ENCODE peak calls at places on chromosomes 11 and 22, in five cellular contexts. Y, E, M, W and O are unnamed samples.

GRCh38 chr11:119099707-119100106 is 1.9 kb downstream of the DPAGT1 start:
- DNase-seq in Y (no peak), W (no peak), M (no peak), E (no peak), O (no peak)

GRCh38 chr11:67401495-67402191 is at the start of gene PPP1CA:
- DNase-seq in E (peak; percentile 75), M (peak; percentile 100), W (no peak), Y (peak; percentile 90), O (peak; percentile 99)

GRCh38 chr11:94926698-94927237 is 46.6 kb downstream of the CWC15 start:
- DNase-seq in Y (no peak), W (no peak), E (no peak), M (peak; percentile 41), O (no peak)

GRCh38 chr22:49454726-49455125 is 372.9 kb downstream of the BRD1 start:
- DNase-seq in E (no peak), W (no peak), M (no peak), Y (no peak), O (no peak)

GRCh38 chr11:80424012-80424695 is 983.3 kb upstream of the TENM4 start:
- DNase-seq in M (no peak), Y (no peak), E (no peak), W (peak; percentile 9), O (no peak)

GRCh38 chr11:34667810-34668582 is 47.1 kb downstream of the EHF start:
- DNase-seq in E (peak; percentile 96), W (no peak), Y (no peak), M (no peak), O (no peak)

GRCh38 chr22:48396091-48396784 is 1431.4 kb downstream of the BRD1 start:
- DNase-seq in W (no peak), Y (no peak), E (no peak), M (no peak), O (no peak)

GRCh38 chr22:44317886-44318637 is 5.3 kb upstream of the SHISAL1 start:
- DNase-seq in Y (no peak), M (no peak), W (no peak), E (no peak), O (no peak)

GRCh38 chr11:110738641-110739040 is 26.4 kb upstream of the ARHGAP20 start:
- DNase-seq in E (no peak), Y (no peak), M (no peak), W (no peak), O (no peak)

GRCh38 chr22:29121124-29121523 is 48.3 kb downstream of the KREMEN1 start:
- DNase-seq in E (no peak), Y (no peak), W (no peak), M (no peak), O (no peak)

GRCh38 chr11:86237267-86237804 is 7.2 kb upstream of the EED start:
- DNase-seq in M (no peak), E (no peak), Y (peak; percentile 76), W (no peak), O (no peak)

GRCh38 chr11:279040-279965 is 1.1 kb downstream of the NLRP6 start:
- DNase-seq in Y (no peak), E (no peak), M (peak; percentile 54), W (no peak), O (no peak)

GRCh38 chr11:87597696-87598095 is 560.0 kb downstream of the TMEM135 start:
- DNase-seq in Y (no peak), M (no peak), E (no peak), W (no peak), O (no peak)

GRCh38 chr11:44607324-44607962 is 42.0 kb downstream of the CD82 start:
- DNase-seq in W (no peak), Y (peak; percentile 29), M (no peak), E (no peak), O (no peak)

GRCh38 chr22:37607010-37607911 is 1.4 kb upstream of the GGA1 start:
- DNase-seq in W (peak; percentile 49), Y (peak; percentile 87), M (peak; percentile 87), E (peak; percentile 77), O (peak; percentile 88)

GRCh38 chr11:132463941-132464340 is 1068.4 kb downstream of the OPCML start:
- DNase-seq in E (no peak), M (no peak), Y (no peak), W (no peak), O (no peak)

GRCh38 chr11:11403763-11404725 is 51.0 kb upstream of the CSNK2A3 start:
- DNase-seq in E (no peak), W (no peak), Y (no peak), M (no peak), O (no peak)

GRCh38 chr22:36386351-36386899 is 1.3 kb downstream of the MYH9 start:
- DNase-seq in W (peak; percentile 63), M (no peak), Y (peak; percentile 50), E (no peak), O (no peak)

GRCh38 chr11:3368199-3368598 is 10.7 kb downstream of the ZNF195 start:
- DNase-seq in M (no peak), W (no peak), Y (no peak), E (no peak), O (no peak)

GRCh38 chr11:86274503-86274902 is 27.5 kb upstream of the HIKESHI start:
- DNase-seq in Y (peak; percentile 27), E (peak; percentile 5), M (peak; percentile 7), W (no peak), O (peak; percentile 16)

GRCh38 chr11:18590573-18590972 is 2.0 kb upstream of the UEVLD start:
- DNase-seq in E (no peak), Y (no peak), W (no peak), M (no peak), O (no peak)

GRCh38 chr22:40479126-40479800 is 108.9 kb downstream of the SGSM3 start:
- DNase-seq in Y (no peak), E (no peak), W (no peak), M (no peak), O (no peak)

GRCh38 chr22:40482886-40483285 is 112.5 kb downstream of the SGSM3 start:
- DNase-seq in Y (no peak), E (no peak), W (no peak), M (no peak), O (no peak)

GRCh38 chr22:40479887-40480538 is 109.6 kb downstream of the SGSM3 start:
- DNase-seq in W (no peak), M (no peak), E (no peak), Y (no peak), O (no peak)

GRCh38 chr22:40482391-40482790 is 112.0 kb downstream of the SGSM3 start:
- DNase-seq in Y (no peak), E (no peak), W (no peak), M (no peak), O (no peak)

DNA sequence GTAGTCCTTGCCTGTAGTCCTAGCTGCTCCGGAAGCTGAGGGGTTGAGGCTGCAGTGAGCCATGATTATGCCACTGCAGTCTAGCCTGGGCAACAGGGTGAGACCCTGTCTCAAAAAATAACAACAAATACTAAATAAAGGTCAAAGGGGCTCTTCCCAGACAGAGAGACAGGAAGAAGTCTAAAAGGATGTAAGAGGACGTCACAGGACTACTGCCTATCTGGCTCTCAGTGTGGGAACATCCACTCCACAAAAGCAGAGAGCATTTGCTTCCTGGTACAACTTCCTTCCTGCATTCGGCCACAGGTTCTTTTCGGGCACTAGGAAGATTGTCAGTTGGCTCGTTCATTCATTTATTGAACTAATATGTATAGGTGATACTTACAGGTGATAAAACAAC is 110.6 kb downstream of the SGSM3 start:
- DNase-seq in M (no peak), E (no peak), W (no peak), Y (no peak), O (no peak)
- TF ChIP-seq FOXM1 in M (no peak), E (no peak), W (no peak), Y (no peak), O (no peak)

GRCh38 chr22:40676644-40677043 is 2.6 kb upstream of the MCHR1 start:
- DNase-seq in Y (no peak), W (no peak), E (no peak), M (no peak), O (no peak)
- TF ChIP-seq FOXM1 in Y (no peak), W (no peak), E (no peak), M (no peak), O (no peak)

GRCh38 chr11:65297026-65297667 is 17.5 kb upstream of the CDC42EP2 start:
- DNase-seq in E (no peak), M (no peak), W (no peak), Y (no peak), O (no peak)
- TF ChIP-seq FOXM1 in E (no peak), M (no peak), W (no peak), Y (no peak), O (no peak)

DNA sequence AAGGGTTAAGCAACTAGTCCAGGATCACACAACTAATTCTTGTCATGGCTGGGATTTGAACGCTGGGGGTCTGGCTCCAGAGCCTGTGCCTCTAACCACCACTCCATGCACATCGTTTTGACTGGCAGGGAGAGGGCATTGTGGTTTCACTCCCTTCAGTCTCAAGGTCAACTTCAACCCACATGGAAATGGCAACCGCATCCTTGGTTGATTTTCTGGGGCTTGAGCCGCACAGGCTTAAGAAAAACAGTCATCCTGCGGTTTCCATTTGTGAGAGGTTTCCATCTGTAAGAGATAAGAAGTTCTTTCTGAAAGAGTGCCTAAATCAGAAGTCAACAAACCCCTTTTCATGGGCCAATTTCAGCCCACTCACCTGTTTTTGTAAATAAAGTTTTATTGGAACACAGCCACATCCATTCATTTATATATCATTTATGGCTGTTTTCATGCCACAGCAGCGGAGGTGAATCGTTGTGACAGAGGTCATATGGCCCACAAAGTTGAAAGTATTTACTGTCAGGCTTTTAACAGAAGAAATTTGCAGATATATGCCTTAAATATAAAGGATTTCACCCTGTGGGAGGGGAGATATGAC is 65.7 kb downstream of the SGSM1 start:
- DNase-seq in W (no peak), Y (peak; percentile 5), E (no peak), M (no peak), O (no peak)
- TF ChIP-seq FOXM1 in W (no peak), Y (no peak), E (no peak), M (no peak), O (no peak)